ENCODE peak calls at places on chromosomes 1 and 21, in seven cellular contexts. W, S, J, E, X, Q and O are unnamed samples.

GRCh38 chr1:184827600-184828368 is 73.1 kb upstream of the EDEM3 start:
- DNase-seq in W (peak), S (no peak), J (no peak), E (no peak), X (no peak), Q (no peak), O (no peak)

GRCh38 chr1:42052300-42052699 is 100.9 kb upstream of the GUCA2B start:
- DNase-seq in W (no peak), S (no peak), J (no peak), E (no peak), X (no peak), Q (no peak), O (no peak)

GRCh38 chr1:47209725-47210330 is 20.0 kb upstream of the PDZK1IP1 start:
- DNase-seq in W (no peak), S (no peak), J (no peak), E (no peak), X (no peak), Q (no peak), O (no peak)

GRCh38 chr1:17616731-17617279 is 77.3 kb downstream of the ARHGEF10L start:
- DNase-seq in W (no peak), S (no peak), J (no peak), E (no peak), X (no peak), Q (no peak), O (no peak)

GRCh38 chr1:26799479-26800133 is 11.9 kb downstream of the PIGV start:
- DNase-seq in W (peak), S (no peak), J (peak), E (peak), X (no peak), Q (peak), O (no peak)

GRCh38 chr1:28750330-28750729 is 13.6 kb downstream of the YTHDF2 start:
- DNase-seq in W (no peak), S (no peak), J (no peak), E (no peak), X (no peak), Q (no peak), O (no peak)

GRCh38 chr1:239899747-239900146 is 191.9 kb upstream of the FMN2 start:
- DNase-seq in W (no peak), S (no peak), J (no peak), E (no peak), X (no peak), Q (no peak), O (no peak)

GRCh38 chr1:237054313-237054712 is 12.3 kb downstream of the RYR2 start:
- DNase-seq in W (no peak), S (no peak), J (no peak), E (no peak), X (no peak), Q (no peak), O (no peak)

GRCh38 chr1:246969621-246970020 is 37.9 kb upstream of the AHCTF1 start:
- DNase-seq in W (no peak), S (no peak), J (no peak), E (no peak), X (no peak), Q (no peak), O (peak)

GRCh38 chr1:41498391-41498790 is 13.9 kb upstream of the EDN2 start:
- DNase-seq in W (no peak), S (no peak), J (no peak), E (no peak), X (no peak), Q (no peak), O (no peak)

GRCh38 chr1:10793129-10793651 is 3.3 kb downstream of the CASZ1 start:
- DNase-seq in W (no peak), S (peak), J (no peak), E (peak), X (no peak), Q (no peak), O (peak)

GRCh38 chr1:24139846-24140425 is 3.0 kb downstream of the IL22RA1 start:
- DNase-seq in W (no peak), S (no peak), J (no peak), E (no peak), X (no peak), Q (no peak), O (no peak)

GRCh38 chr1:230426246-230427101 is at the start of gene PGBD5:
- DNase-seq in W (peak), S (peak), J (peak), E (peak), X (peak), Q (peak), O (peak)

GRCh38 chr1:156601892-156602291 is 613 bp upstream of the GPATCH4 start:
- DNase-seq in W (no peak), S (no peak), J (no peak), E (no peak), X (no peak), Q (no peak), O (no peak)

GRCh38 chr21:25385912-25386474 is 221.3 kb downstream of the MRPL39 start:
- DNase-seq in W (peak), S (no peak), J (no peak), E (no peak), X (no peak), Q (peak), O (peak)

GRCh38 chr1:202016022-202016624 is 5.7 kb downstream of the ELF3 start:
- DNase-seq in W (no peak), S (peak), J (no peak), E (peak), X (no peak), Q (no peak), O (no peak)

GRCh38 chr1:37259019-37259418 is 215.4 kb upstream of the ZC3H12A start:
- DNase-seq in W (no peak), S (no peak), J (no peak), E (no peak), X (no peak), Q (no peak), O (no peak)
- H3K4me3 ChIP-seq in W (no peak), S (no peak), J (no peak), E (no peak), X (no peak), Q (no peak), O (no peak)

DNA sequence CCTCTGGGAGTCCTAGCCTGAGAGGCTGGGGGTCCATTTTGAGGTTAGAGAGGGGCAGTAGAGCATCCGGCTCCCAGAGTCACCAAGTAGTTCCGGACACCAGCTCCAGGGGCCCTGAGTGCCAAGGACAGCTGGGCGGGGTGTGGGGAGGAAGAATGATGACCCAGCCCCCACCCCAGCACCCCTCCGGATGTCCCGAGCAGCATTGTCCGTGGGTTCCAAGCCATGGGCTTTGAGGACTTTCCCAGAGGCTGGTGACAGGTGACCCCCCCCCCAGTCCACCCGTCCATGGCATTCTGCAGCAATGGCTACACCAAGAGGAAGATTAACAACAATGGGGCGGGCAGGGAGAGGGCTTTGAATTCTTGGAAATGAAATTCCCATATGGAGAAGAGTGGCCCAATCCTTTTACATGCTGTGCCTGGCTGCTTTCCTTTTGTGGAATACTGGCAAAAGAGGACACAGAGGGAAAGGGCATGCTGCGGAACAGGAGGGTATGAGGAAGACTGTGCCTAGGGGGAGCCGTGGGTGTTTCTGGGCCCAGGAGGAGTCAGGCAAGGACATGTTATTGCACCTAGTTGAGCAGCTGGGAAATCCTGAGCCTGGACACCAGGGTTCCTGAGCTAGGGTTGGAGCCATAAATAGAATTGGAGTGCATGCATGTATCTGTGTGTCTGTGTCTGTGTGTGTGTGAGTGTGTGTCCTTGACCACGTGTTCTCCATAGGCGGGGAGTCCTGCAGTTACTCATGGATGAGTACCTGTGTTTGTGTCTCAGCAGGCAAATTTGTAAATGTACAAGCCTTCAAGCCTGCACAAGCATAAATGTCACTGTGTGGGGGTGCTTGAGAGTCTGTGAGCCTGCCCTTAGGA is 953 bp downstream of the ATP1A2 start:
- DNase-seq in W (peak), S (no peak), J (no peak), E (no peak), X (no peak), Q (no peak), O (no peak)
- TF ChIP-seq POLR2A in W (no peak), S (no peak), J (no peak), E (no peak), X (no peak), Q (no peak), O (no peak)

GRCh38 chr1:36083219-36083618 is 675 bp upstream of the TEKT2 start:
- DNase-seq in W (no peak), S (no peak), J (no peak), E (no peak), X (no peak), Q (no peak), O (no peak)
- H3K4me3 ChIP-seq in W (no peak), S (no peak), J (no peak), E (no peak), X (no peak), Q (no peak), O (no peak)

GRCh38 chr1:203322480-203323179 is 17.3 kb downstream of the BTG2 start:
- DNase-seq in W (no peak), S (no peak), J (peak), E (peak), X (no peak), Q (no peak), O (no peak)
- TF ChIP-seq POLR2A in W (no peak), S (no peak), J (no peak), E (no peak), X (no peak), Q (no peak), O (no peak)